ENCODE peak calls at places on chromosomes 11 and 22, in five cellular contexts. One of them, this sample, is unnamed. For H3K4me1, the result is how much of the 10 kb centered on the place peaks cover.

GRCh38 chr11:94737171-94737611 is 31.0 kb upstream of the AMOTL1 start:
- DNase-seq in H1: no peak
- DNase-seq in trophoblast cell: no peak
- DNase-seq in neuronal stem cell: no peak
- DNase-seq in mesenchymal stem cell: peak
- DNase-seq in this sample: no peak

GRCh38 chr11:72395993-72396392 is 38.3 kb downstream of the CLPB start:
- DNase-seq in trophoblast cell: no peak
- DNase-seq in H1: peak
- DNase-seq in neuronal stem cell: no peak
- DNase-seq in mesenchymal stem cell: no peak
- DNase-seq in this sample: no peak

GRCh38 chr11:128451651-128452470 is 135.5 kb downstream of the ETS1 start:
- DNase-seq in neuronal stem cell: no peak
- DNase-seq in H1: no peak
- DNase-seq in trophoblast cell: no peak
- DNase-seq in mesenchymal stem cell: no peak
- DNase-seq in this sample: peak

GRCh38 chr22:30776476-30776875 is 81.8 kb downstream of the OSBP2 start:
- DNase-seq in mesenchymal stem cell: no peak
- DNase-seq in neuronal stem cell: no peak
- DNase-seq in trophoblast cell: no peak
- DNase-seq in H1: no peak
- DNase-seq in this sample: no peak

GRCh38 chr11:120105576-120105975 is 32.3 kb downstream of the TRIM29 start:
- DNase-seq in H1: no peak
- DNase-seq in trophoblast cell: no peak
- DNase-seq in neuronal stem cell: no peak
- DNase-seq in mesenchymal stem cell: no peak
- DNase-seq in this sample: no peak

GRCh38 chr22:28955817-28956216 is 72.4 kb downstream of the ZNRF3 start:
- DNase-seq in trophoblast cell: no peak
- DNase-seq in neuronal stem cell: no peak
- DNase-seq in mesenchymal stem cell: peak
- DNase-seq in H1: no peak
- DNase-seq in this sample: no peak

GRCh38 chr22:30308518-30309230 is 18.1 kb downstream of the TBC1D10A start:
- DNase-seq in mesenchymal stem cell: peak
- DNase-seq in H1: no peak
- DNase-seq in trophoblast cell: peak
- DNase-seq in neuronal stem cell: no peak
- DNase-seq in this sample: no peak

GRCh38 chr11:66317322-66317765 is 500 bp upstream of the CD248 start:
- DNase-seq in H1: no peak
- DNase-seq in mesenchymal stem cell: peak
- DNase-seq in neuronal stem cell: no peak
- DNase-seq in trophoblast cell: no peak
- DNase-seq in this sample: no peak

GRCh38 chr11:109421981-109422590 is at the start of gene C11orf87:
- DNase-seq in trophoblast cell: no peak
- DNase-seq in mesenchymal stem cell: peak
- DNase-seq in neuronal stem cell: peak
- DNase-seq in H1: peak
- DNase-seq in this sample: peak

GRCh38 chr11:118485273-118485672 is 42.0 kb upstream of the TTC36 start:
- DNase-seq in H1: no peak
- DNase-seq in neuronal stem cell: no peak
- DNase-seq in mesenchymal stem cell: no peak
- DNase-seq in trophoblast cell: no peak
- DNase-seq in this sample: no peak

GRCh38 chr22:21791635-21792625 is 56.3 kb upstream of the YPEL1 start:
- DNase-seq in neuronal stem cell: no peak
- DNase-seq in mesenchymal stem cell: no peak
- DNase-seq in H1: no peak
- DNase-seq in trophoblast cell: no peak
- DNase-seq in this sample: no peak

GRCh38 chr22:46237453-46238158 is 12.5 kb downstream of the CDPF1 start:
- DNase-seq in trophoblast cell: no peak
- DNase-seq in H1: no peak
- DNase-seq in neuronal stem cell: no peak
- DNase-seq in mesenchymal stem cell: no peak
- DNase-seq in this sample: no peak

GRCh38 chr11:46391186-46391577 is 394 bp downstream of the CHRM4 start:
- DNase-seq in H1: peak
- DNase-seq in trophoblast cell: no peak
- DNase-seq in neuronal stem cell: no peak
- DNase-seq in mesenchymal stem cell: no peak
- DNase-seq in this sample: no peak

GRCh38 chr22:30743257-30744020 is 48.8 kb downstream of the OSBP2 start:
- DNase-seq in neuronal stem cell: no peak
- DNase-seq in mesenchymal stem cell: no peak
- DNase-seq in trophoblast cell: no peak
- DNase-seq in H1: no peak
- DNase-seq in this sample: no peak

GRCh38 chr11:92837595-92837994 is 131.9 kb upstream of the MTNR1B start:
- DNase-seq in trophoblast cell: no peak
- DNase-seq in H1: no peak
- DNase-seq in neuronal stem cell: no peak
- DNase-seq in mesenchymal stem cell: no peak
- DNase-seq in this sample: no peak

GRCh38 chr11:108916290-108916689 is 251.4 kb downstream of the DDX10 start:
- DNase-seq in mesenchymal stem cell: no peak
- DNase-seq in H1: no peak
- DNase-seq in trophoblast cell: no peak
- DNase-seq in neuronal stem cell: no peak
- DNase-seq in this sample: no peak

GRCh38 chr22:48639021-48639795 is 1188.5 kb downstream of the BRD1 start:
- DNase-seq in neuronal stem cell: no peak
- DNase-seq in trophoblast cell: no peak
- DNase-seq in H1: no peak
- DNase-seq in mesenchymal stem cell: no peak
- DNase-seq in this sample: no peak

GRCh38 chr11:7577226-7577882 is 63.6 kb downstream of the PPFIBP2 start:
- DNase-seq in H1: no peak
- DNase-seq in neuronal stem cell: no peak
- DNase-seq in mesenchymal stem cell: peak
- DNase-seq in trophoblast cell: no peak
- DNase-seq in this sample: no peak

GRCh38 chr22:39243443-39244072 is 1.2 kb downstream of the PDGFB start:
- DNase-seq in H1: peak
- DNase-seq in neuronal stem cell: no peak
- DNase-seq in mesenchymal stem cell: peak
- DNase-seq in trophoblast cell: peak
- DNase-seq in this sample: no peak

GRCh38 chr11:128210148-128210940 is 377.0 kb downstream of the ETS1 start:
- DNase-seq in trophoblast cell: peak
- DNase-seq in mesenchymal stem cell: peak
- DNase-seq in H1: no peak
- DNase-seq in neuronal stem cell: no peak
- DNase-seq in this sample: peak

GRCh38 chr11:11973361-11973800 is 35.0 kb downstream of the DKK3 start:
- DNase-seq in trophoblast cell: no peak
- DNase-seq in neuronal stem cell: no peak
- DNase-seq in mesenchymal stem cell: peak
- DNase-seq in H1: peak
- DNase-seq in this sample: peak

GRCh38 chr11:119537641-119538253 is 114.8 kb upstream of the THY1 start:
- DNase-seq in H1: no peak
- DNase-seq in neuronal stem cell: no peak
- DNase-seq in trophoblast cell: no peak
- DNase-seq in mesenchymal stem cell: no peak
- DNase-seq in this sample: no peak

GRCh38 chr11:1740786-1741530 is 9.4 kb downstream of the IFITM10 start:
- DNase-seq in neuronal stem cell: no peak
- DNase-seq in trophoblast cell: no peak
- DNase-seq in mesenchymal stem cell: no peak
- DNase-seq in H1: no peak
- DNase-seq in this sample: no peak

DNA sequence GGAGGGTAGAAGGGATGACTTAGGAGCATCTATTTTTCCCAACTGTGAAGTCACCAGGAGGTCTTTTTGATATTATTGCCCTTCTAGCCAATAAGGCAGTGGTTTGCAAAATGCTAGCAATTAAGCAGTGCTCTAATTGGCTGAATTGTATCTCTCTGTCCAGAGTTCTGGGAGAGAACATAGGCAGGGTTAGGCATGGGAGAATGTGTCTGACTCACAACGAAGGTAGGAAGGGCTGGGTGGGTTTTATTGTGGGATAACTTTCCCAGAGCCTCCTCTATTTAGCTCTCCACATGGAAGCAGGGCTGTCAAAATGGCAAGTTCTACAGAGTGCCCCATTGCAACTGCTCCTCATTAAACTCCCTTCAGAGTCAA is 415.9 kb upstream of the CADM1 start:
- DNase-seq in neuronal stem cell: no peak
- DNase-seq in H1: no peak
- DNase-seq in trophoblast cell: no peak
- DNase-seq in mesenchymal stem cell: no peak
- DNase-seq in this sample: no peak
- H2AK5ac ChIP-seq in neuronal stem cell: no peak
- H2AK5ac ChIP-seq in H1: no peak
- H2AK5ac ChIP-seq in trophoblast cell: no peak
- H2AK5ac ChIP-seq in mesenchymal stem cell: peak
- H2AK5ac ChIP-seq in this sample: no peak

DNA sequence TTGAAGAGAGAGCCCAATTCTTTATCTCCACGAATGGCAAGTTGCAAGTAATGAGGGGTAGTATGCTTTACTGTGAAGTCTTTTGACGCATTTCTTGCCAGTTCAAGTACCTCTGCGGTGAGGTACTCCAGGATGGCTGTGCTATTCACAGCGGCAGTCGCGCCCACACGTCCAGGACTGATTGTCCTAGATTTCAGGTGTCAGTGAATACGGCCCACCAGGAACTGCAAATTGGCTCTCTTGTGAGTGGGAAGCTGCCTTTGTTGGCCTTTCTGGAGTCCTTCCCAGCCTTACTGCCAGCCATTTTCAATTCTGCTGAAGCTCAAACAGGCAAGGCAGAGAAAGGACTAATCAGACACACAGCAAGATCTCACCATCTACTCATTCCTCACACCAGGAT is 8.5 kb downstream of the PPFIA1 start:
- DNase-seq in neuronal stem cell: no peak
- DNase-seq in trophoblast cell: no peak
- DNase-seq in H1: no peak
- DNase-seq in mesenchymal stem cell: no peak
- DNase-seq in this sample: no peak
- H3K4me1 ChIP-seq in neuronal stem cell: under half
- H3K4me1 ChIP-seq in trophoblast cell: under half
- H3K4me1 ChIP-seq in H1: under half
- H3K4me1 ChIP-seq in mesenchymal stem cell: under half
- H3K4me1 ChIP-seq in this sample: under half

DNA sequence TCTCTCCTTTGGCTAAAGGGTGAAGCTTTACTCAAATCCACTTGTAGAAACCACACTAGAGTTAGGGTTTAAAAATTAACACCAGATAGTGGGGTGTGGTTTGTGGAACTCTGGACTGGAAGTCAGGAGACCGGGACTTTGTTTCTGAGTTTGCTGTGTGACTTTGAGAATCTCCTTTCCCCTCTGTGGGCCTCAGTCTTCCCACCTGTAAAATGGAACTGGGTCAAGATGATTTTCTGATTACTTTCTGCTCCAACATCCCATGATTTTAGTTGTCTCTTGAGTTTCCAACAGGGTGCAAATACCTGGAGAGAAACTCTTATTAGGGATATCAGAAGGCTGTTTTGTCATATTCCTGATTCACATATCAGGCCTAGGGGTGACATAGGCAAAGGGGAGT is 301.0 kb downstream of the MIAT start:
- DNase-seq in H1: no peak
- DNase-seq in neuronal stem cell: no peak
- DNase-seq in trophoblast cell: no peak
- DNase-seq in mesenchymal stem cell: no peak
- DNase-seq in this sample: no peak
- H2BK12ac ChIP-seq in H1: no peak
- H2BK12ac ChIP-seq in neuronal stem cell: no peak
- H2BK12ac ChIP-seq in trophoblast cell: no peak
- H2BK12ac ChIP-seq in mesenchymal stem cell: no peak
- H2BK12ac ChIP-seq in this sample: no peak

GRCh38 chr11:57290288-57290687 is 34.5 kb downstream of the TNKS1BP1 start:
- DNase-seq in trophoblast cell: no peak
- DNase-seq in H1: no peak
- DNase-seq in neuronal stem cell: no peak
- DNase-seq in mesenchymal stem cell: peak
- DNase-seq in this sample: no peak
- H2AK5ac ChIP-seq in trophoblast cell: no peak
- H2AK5ac ChIP-seq in H1: no peak
- H2AK5ac ChIP-seq in neuronal stem cell: no peak
- H2AK5ac ChIP-seq in mesenchymal stem cell: no peak
- H2AK5ac ChIP-seq in this sample: no peak

GRCh38 chr22:20244744-20245576 is 23.2 kb downstream of the RTN4R start:
- DNase-seq in H1: no peak
- DNase-seq in mesenchymal stem cell: no peak
- DNase-seq in neuronal stem cell: no peak
- DNase-seq in trophoblast cell: no peak
- DNase-seq in this sample: no peak
- H3K4me1 ChIP-seq in H1: under half
- H3K4me1 ChIP-seq in mesenchymal stem cell: half or more
- H3K4me1 ChIP-seq in neuronal stem cell: half or more
- H3K4me1 ChIP-seq in trophoblast cell: under half
- H3K4me1 ChIP-seq in this sample: under half

GRCh38 chr11:20417771-20418170 is 30.3 kb downstream of the PRMT3 start:
- DNase-seq in mesenchymal stem cell: no peak
- DNase-seq in neuronal stem cell: no peak
- DNase-seq in trophoblast cell: no peak
- DNase-seq in H1: no peak
- DNase-seq in this sample: no peak

GRCh38 chr11:20421902-20422301 is 34.4 kb downstream of the PRMT3 start:
- DNase-seq in trophoblast cell: no peak
- DNase-seq in mesenchymal stem cell: no peak
- DNase-seq in H1: no peak
- DNase-seq in neuronal stem cell: no peak
- DNase-seq in this sample: no peak
- H2BK12ac ChIP-seq in trophoblast cell: no peak
- H2BK12ac ChIP-seq in mesenchymal stem cell: no peak
- H2BK12ac ChIP-seq in H1: no peak
- H2BK12ac ChIP-seq in neuronal stem cell: no peak
- H2BK12ac ChIP-seq in this sample: no peak

GRCh38 chr11:131005829-131006228 is 89.5 kb upstream of the SNX19 start:
- DNase-seq in mesenchymal stem cell: no peak
- DNase-seq in neuronal stem cell: no peak
- DNase-seq in H1: no peak
- DNase-seq in trophoblast cell: no peak
- DNase-seq in this sample: no peak
- H2AK5ac ChIP-seq in mesenchymal stem cell: no peak
- H2AK5ac ChIP-seq in neuronal stem cell: no peak
- H2AK5ac ChIP-seq in H1: no peak
- H2AK5ac ChIP-seq in trophoblast cell: no peak
- H2AK5ac ChIP-seq in this sample: no peak